ENCODE peak calls at places on chromosome X, in nine cellular contexts. X is HS-27A; R is stimulated activated CD8-positive, alpha-beta memory T cell treated with anti-CD3 and anti-CD28 coated beads, Interleukin-7, amount 100 ng/mL, for 4 hours; B is epithelial cell of esophagus; K is effector CD4-positive, alpha-beta T cell; T is NCI-H1105; G is progenitor cell of endocrine pancreas; F is cardiac muscle cell; L is AG08396. I is an unnamed sample.

GRCh38 chrX:40272786-40273185 is 175.0 kb upstream of the BCOR start:
- DNase-seq in K (no peak), F (no peak), X (no peak), B (no peak), T (no peak), L (no peak), R (no peak), G (no peak), I (no peak)

GRCh38 chrX:13389501-13389900 is 69.6 kb upstream of the ATXN3L start:
- DNase-seq in R (no peak), L (no peak), B (no peak), X (no peak), T (no peak), K (no peak), F (no peak), G (no peak), I (no peak)

GRCh38 chrX:45758738-45759397 is 558.2 kb upstream of the DIPK2B start:
- DNase-seq in B (peak; percentile 57), K (no peak), L (no peak), T (no peak), X (no peak), R (no peak), F (no peak), G (no peak), I (no peak)

GRCh38 chrX:17174671-17175070 is 200.3 kb upstream of the NHS start:
- DNase-seq in X (no peak), K (no peak), T (no peak), L (no peak), G (no peak), R (no peak), B (no peak), F (no peak), I (peak; percentile 31)

GRCh38 chrX:68750316-68750715 is 78.5 kb upstream of the EFNB1 start:
- DNase-seq in F (no peak), T (no peak), K (no peak), X (no peak), L (no peak), G (no peak), R (no peak), B (no peak), I (no peak)

GRCh38 chrX:21744060-21744459 is 13.9 kb downstream of the SMPX start:
- DNase-seq in R (no peak), L (no peak), X (no peak), G (no peak), K (no peak), F (no peak), T (no peak), B (no peak), I (no peak)

GRCh38 chrX:123920065-123920785 is 41.3 kb upstream of the STAG2 start:
- DNase-seq in L (peak; percentile 32), T (no peak), X (peak; percentile 19), G (no peak), F (no peak), R (no peak), B (peak; percentile 69), K (no peak), I (no peak)

GRCh38 chrX:129842510-129843208 is 1.0 kb downstream of the ZDHHC9 start:
- DNase-seq in T (no peak), X (no peak), F (peak; percentile 5), G (peak; percentile 18), L (no peak), K (no peak), B (peak; percentile 22), R (no peak), I (peak; percentile 35)

GRCh38 chrX:110678591-110678990 is 117.0 kb downstream of the CHRDL1 start:
- DNase-seq in F (peak; percentile 28), X (no peak), K (no peak), T (no peak), G (no peak), B (no peak), L (no peak), R (no peak), I (peak; percentile 9)

GRCh38 chrX:40273356-40274050 is 175.7 kb upstream of the BCOR start:
- DNase-seq in B (no peak), K (no peak), F (peak; percentile 46), R (no peak), T (no peak), L (peak; percentile 44), G (no peak), X (no peak), I (peak; percentile 34)

GRCh38 chrX:100447563-100448397 is 37.7 kb upstream of the PCDH19 start:
- DNase-seq in F (peak; percentile 77), T (peak; percentile 51), B (peak; percentile 22), G (peak; percentile 30), K (peak; percentile 4), L (peak; percentile 62), R (no peak), X (no peak), I (peak; percentile 41)

GRCh38 chrX:137707348-137707747 is 141.4 kb downstream of the ZIC3 start:
- DNase-seq in L (no peak), R (no peak), X (no peak), G (no peak), B (no peak), T (no peak), K (no peak), F (no peak), I (no peak)

GRCh38 chrX:11888421-11888820 is 130.4 kb downstream of the MSL3 start:
- DNase-seq in B (peak; percentile 19), L (no peak), F (no peak), X (no peak), K (no peak), T (no peak), R (no peak), G (no peak), I (no peak)

GRCh38 chrX:118528089-118528753 is 32.6 kb downstream of the DOCK11 start:
- DNase-seq in B (no peak), K (peak; percentile 36), F (no peak), R (peak; percentile 22), G (no peak), L (no peak), T (no peak), X (no peak), I (no peak)

GRCh38 chrX:47991263-47992092 is 12.3 kb downstream of the ZNF182 start:
- DNase-seq in T (no peak), X (no peak), K (no peak), G (no peak), L (no peak), B (peak; percentile 79), R (no peak), F (no peak), I (no peak)

GRCh38 chrX:53073115-53073581 is 9.0 kb upstream of the TSPYL2 start:
- DNase-seq in F (no peak), R (no peak), L (no peak), T (peak; percentile 19), B (no peak), X (no peak), K (no peak), G (no peak), I (peak; percentile 56)

GRCh38 chrX:74119016-74119910 is 184.7 kb upstream of the ZCCHC13 start:
- DNase-seq in G (no peak), L (peak; percentile 48), X (peak; percentile 29), T (no peak), F (no peak), B (peak; percentile 57), K (no peak), R (no peak), I (no peak)

GRCh38 chrX:103941201-103941975 is 21.0 kb upstream of the TMSB15B start:
- DNase-seq in G (no peak), L (peak; percentile 19), B (peak; percentile 63), T (no peak), F (peak; percentile 45), R (no peak), K (no peak), X (peak; percentile 9), I (no peak)

GRCh38 chrX:67545772-67546495 is 2.1 kb downstream of the AR start:
- DNase-seq in K (no peak), L (peak; percentile 28), F (peak; percentile 36), B (peak; percentile 11), G (no peak), X (no peak), T (no peak), R (no peak), I (peak; percentile 67)

GRCh38 chrX:55486736-55487135 is 2.9 kb downstream of the USP51 start:
- DNase-seq in G (no peak), F (no peak), X (peak; percentile 0), B (peak; percentile 52), K (no peak), R (no peak), L (peak; percentile 11), T (no peak), I (no peak)

GRCh38 chrX:123814343-123814742 is 45.5 kb upstream of the XIAP start:
- DNase-seq in B (peak; percentile 15), G (no peak), F (no peak), R (no peak), L (no peak), T (no peak), X (no peak), K (no peak), I (no peak)

GRCh38 chrX:107978707-107979307 is 3.4 kb downstream of the TEX13B start:
- DNase-seq in B (peak; percentile 30), R (no peak), G (no peak), T (peak; percentile 12), X (no peak), L (peak; percentile 12), F (peak; percentile 44), K (no peak), I (no peak)

GRCh38 chrX:10726647-10727046 is 106.3 kb upstream of the MID1 start:
- DNase-seq in X (peak; percentile 45), K (no peak), F (no peak), R (no peak), B (no peak), G (no peak), L (peak; percentile 40), T (no peak), I (no peak)

GRCh38 chrX:19388741-19389140 is 45.0 kb downstream of the PDHA1 start:
- DNase-seq in F (no peak), X (no peak), T (no peak), G (no peak), K (no peak), B (peak; percentile 57), R (no peak), L (no peak), I (no peak)

GRCh38 chrX:34656842-34657780 is at the start of gene TMEM47:
- DNase-seq in T (peak; percentile 12), B (peak; percentile 54), L (peak; percentile 84), X (no peak), K (no peak), F (peak; percentile 96), R (no peak), G (peak; percentile 82), I (peak; percentile 82)

GRCh38 chrX:118823263-118824172 is at the start of gene ZCCHC12:
- DNase-seq in R (peak; percentile 2), K (peak; percentile 10), F (peak; percentile 87), X (no peak), G (peak; percentile 44), L (peak; percentile 67), B (peak; percentile 14), T (peak; percentile 79), I (peak; percentile 86)

GRCh38 chrX:132271330-132271729 is 52.1 kb upstream of the RAP2C start:
- DNase-seq in F (no peak), X (no peak), B (peak; percentile 86), L (no peak), T (no peak), K (no peak), G (no peak), R (no peak), I (no peak)

GRCh38 chrX:1074755-1075154 is 137.7 kb downstream of the CRLF2 start:
- DNase-seq in T (no peak), X (no peak), F (no peak), K (no peak), R (no peak), B (no peak), G (no peak), L (no peak), I (no peak)

GRCh38 chrX:41589634-41590270 is 99.0 kb upstream of the GPR34 start:
- DNase-seq in R (no peak), G (no peak), B (no peak), F (no peak), T (no peak), K (no peak), L (no peak), X (no peak), I (no peak)

GRCh38 chrX:32948130-32948529 is 263.2 kb downstream of the DMD start:
- DNase-seq in G (no peak), T (no peak), R (no peak), L (no peak), B (no peak), F (peak; percentile 30), X (no peak), K (no peak), I (no peak)

GRCh38 chrX:52346462-52347165 is 22.2 kb upstream of the XAGE2 start:
- DNase-seq in G (no peak), K (no peak), R (no peak), B (peak; percentile 70), X (no peak), T (no peak), F (no peak), L (no peak), I (no peak)

I was measured in retina.